ENCODE peak calls at places on chromosome 1, in eight cellular contexts. A, S, B, V, T, C, Z and K are unnamed samples.

GRCh38 chr1:150979007-150979722 is 2.9 kb upstream of the ANXA9 start:
- DNase-seq in C (peak), Z (peak), S (peak), T (peak), B (peak), V (peak), A (peak), K (peak)

GRCh38 chr1:44646276-44646675 is 28.0 kb downstream of the TMEM53 start:
- DNase-seq in C (no peak), T (no peak), B (no peak), V (no peak), A (no peak), Z (no peak), S (no peak), K (no peak)

GRCh38 chr1:162908236-162908635 is 47.3 kb upstream of the CCDC190 start:
- DNase-seq in B (peak), A (no peak), Z (no peak), T (no peak), C (no peak), S (no peak), V (no peak), K (no peak)

GRCh38 chr1:54978528-54979326 is 1.7 kb upstream of the TMEM61 start:
- DNase-seq in C (no peak), B (no peak), Z (no peak), T (no peak), A (no peak), S (no peak), V (no peak), K (no peak)

GRCh38 chr1:115651391-115651790 is 9.6 kb downstream of the VANGL1 start:
- DNase-seq in V (no peak), A (no peak), Z (no peak), C (no peak), B (no peak), T (no peak), S (no peak), K (no peak)

GRCh38 chr1:53728702-53729535 is 10.0 kb downstream of the GLIS1 start:
- DNase-seq in A (no peak), B (no peak), C (no peak), V (no peak), T (no peak), S (no peak), Z (no peak), K (no peak)

GRCh38 chr1:67716800-67717199 is 31.8 kb downstream of the GADD45A start:
- DNase-seq in T (no peak), A (no peak), S (no peak), B (peak), C (peak), Z (no peak), V (no peak), K (no peak)

GRCh38 chr1:41274827-41275519 is 32.9 kb upstream of the SCMH1 start:
- DNase-seq in T (no peak), A (no peak), V (no peak), S (no peak), B (no peak), C (no peak), Z (no peak), K (no peak)

GRCh38 chr1:32010246-32010645 is 3.4 kb upstream of the KHDRBS1 start:
- DNase-seq in A (no peak), C (no peak), V (no peak), T (no peak), B (no peak), Z (no peak), S (no peak), K (no peak)

GRCh38 chr1:11907275-11908138 is 18.7 kb downstream of the KIAA2013 start:
- DNase-seq in B (peak), C (peak), A (peak), V (peak), T (peak), S (peak), Z (peak), K (peak)
- H3K27ac ChIP-seq in B (peak), C (peak), A (peak), V (peak), T (peak), S (peak), Z (peak), K (peak)

DNA sequence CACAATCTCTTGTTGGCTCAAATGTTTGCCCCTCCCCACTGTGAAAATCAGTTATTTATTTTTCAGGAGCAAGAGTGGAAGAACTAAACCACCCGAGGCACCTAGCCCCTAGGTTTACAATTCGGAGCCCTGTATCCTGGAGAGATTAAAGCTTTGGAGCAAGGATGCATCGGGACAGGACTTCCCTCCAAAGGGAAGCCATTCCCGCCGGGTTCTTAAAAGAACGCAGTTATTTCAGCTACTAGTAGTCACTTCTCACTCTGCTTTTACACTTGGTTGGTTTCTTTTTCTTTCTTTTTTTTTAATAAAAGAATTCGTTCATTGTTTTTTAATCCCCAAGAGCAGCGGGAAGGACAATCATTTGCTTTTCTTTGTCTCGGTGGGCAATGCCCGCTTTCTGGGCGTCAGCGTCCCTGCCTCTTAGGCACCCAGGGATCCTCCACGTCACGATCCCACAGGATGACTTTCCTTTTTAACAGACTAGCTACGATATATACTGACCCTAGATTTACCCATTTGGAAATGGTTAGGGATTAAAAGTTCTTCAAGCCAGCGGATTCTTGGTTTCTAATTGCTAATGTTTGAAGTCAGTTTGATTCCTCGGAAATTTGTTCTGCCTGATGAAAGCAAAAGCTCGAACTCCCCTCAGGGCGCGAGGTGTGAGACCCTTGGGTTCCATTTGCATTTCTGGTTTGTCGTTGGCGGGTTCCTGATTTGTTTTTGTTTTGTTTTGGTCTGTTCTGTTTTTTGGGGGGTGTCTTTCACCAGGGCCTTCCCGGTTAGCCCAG is 9.0 kb downstream of the TBX15 start:
- DNase-seq in C (no peak), V (no peak), A (no peak), T (no peak), Z (peak), S (no peak), B (no peak), K (peak)
- H3K4me3 ChIP-seq in C (no peak), V (no peak), A (peak), T (no peak), Z (peak), S (no peak), B (no peak), K (peak)

DNA sequence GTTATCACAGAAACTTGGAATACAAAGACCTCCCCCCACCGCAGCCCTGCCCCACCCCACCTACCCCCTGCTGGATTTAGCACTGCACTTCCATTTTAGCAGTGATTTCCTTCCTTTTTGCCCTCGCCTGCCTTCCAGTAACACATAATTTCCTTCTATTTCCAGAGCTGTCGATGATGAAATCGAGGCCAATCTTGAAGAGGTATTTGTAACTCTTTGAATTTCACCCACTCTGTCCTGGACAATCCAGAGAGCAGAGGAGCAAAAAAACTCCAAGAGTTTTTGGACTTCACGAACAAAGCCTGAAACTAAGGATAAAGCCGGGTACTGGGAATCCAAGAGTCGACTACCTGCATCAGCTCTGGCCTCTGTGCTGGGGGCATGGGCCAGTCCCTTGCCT is 49.1 kb downstream of the CAPN2 start:
- DNase-seq in B (no peak), V (no peak), T (no peak), Z (no peak), A (no peak), C (no peak), S (no peak), K (no peak)
- H3K27ac ChIP-seq in B (no peak), V (no peak), T (no peak), Z (no peak), A (no peak), C (no peak), S (peak), K (no peak)

GRCh38 chr1:114152211-114153050 is 1.2 kb downstream of the SYT6 start:
- DNase-seq in A (peak), C (no peak), B (peak), T (no peak), S (peak), Z (peak), V (peak), K (no peak)
- H3K4me3 ChIP-seq in A (peak), C (peak), B (peak), T (no peak), S (peak), Z (peak), V (no peak), K (no peak)

DNA sequence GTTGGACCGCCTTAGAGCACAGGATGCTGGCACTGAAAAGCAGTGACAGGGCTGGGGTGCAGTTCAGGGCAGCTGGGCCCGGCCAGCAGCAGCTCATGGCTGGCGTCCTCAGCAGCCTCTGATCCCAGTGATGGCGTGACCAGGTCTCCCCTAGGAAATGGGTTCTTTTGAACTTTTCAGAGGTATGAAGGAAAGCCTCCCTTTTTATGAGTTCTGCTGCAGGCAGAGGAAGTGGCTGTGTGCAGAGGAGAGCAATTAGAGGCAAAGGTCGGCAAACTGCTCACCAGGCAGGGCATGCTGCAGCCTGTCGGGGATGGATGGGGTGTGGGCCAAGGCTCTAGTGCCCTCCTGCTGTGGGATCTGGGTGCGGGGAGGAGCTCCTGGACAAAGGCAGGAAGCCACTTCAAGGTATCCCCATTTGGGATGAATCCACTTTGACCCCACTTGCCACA is 45.6 kb upstream of the RAB4A start:
- DNase-seq in T (no peak), C (peak), V (no peak), S (no peak), Z (no peak), A (no peak), B (peak), K (no peak)
- H3K27ac ChIP-seq in T (no peak), C (peak), V (no peak), S (no peak), Z (no peak), A (no peak), B (no peak), K (no peak)

DNA sequence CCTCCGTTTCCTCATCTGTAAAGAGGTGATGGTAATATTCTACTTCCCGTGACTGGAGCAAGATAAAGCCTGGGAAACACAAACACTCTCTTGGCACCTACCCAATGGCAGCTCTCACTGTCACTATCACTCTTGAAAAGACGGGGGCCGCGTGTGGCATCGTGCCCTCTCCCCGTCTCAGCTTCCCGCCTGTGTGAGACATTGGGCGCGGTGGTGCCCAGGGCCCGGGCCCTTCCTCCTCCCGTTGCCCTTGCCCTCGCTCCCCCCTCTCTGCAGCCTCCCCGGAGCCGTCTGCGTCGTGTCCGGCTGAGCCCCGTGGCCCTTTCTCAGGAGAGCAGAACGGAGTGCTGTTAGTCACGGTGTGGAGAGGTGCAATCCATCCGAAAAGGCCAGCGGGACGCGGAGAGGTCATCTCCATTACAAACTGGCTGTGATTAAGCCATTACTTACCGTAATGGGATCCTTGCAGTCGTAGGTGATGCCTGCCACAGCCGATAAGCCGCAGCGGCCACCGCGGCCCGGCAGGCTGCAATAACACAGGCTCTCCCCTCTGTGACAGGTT is 156.4 kb upstream of the ZC3H12A start:
- DNase-seq in V (no peak), A (no peak), Z (no peak), B (no peak), S (no peak), T (no peak), C (no peak), K (no peak)
- H3K4me3 ChIP-seq in V (no peak), A (no peak), Z (no peak), B (no peak), S (no peak), T (no peak), C (no peak), K (no peak)

GRCh38 chr1:74324684-74325448 is 89.7 kb downstream of the TNNI3K start:
- DNase-seq in S (no peak), Z (no peak), T (no peak), V (no peak), B (no peak), C (no peak), A (no peak), K (no peak)
- H3K27ac ChIP-seq in S (no peak), Z (no peak), T (no peak), V (no peak), B (no peak), C (no peak), A (peak), K (no peak)

GRCh38 chr1:87814573-87814972 is 485.9 kb downstream of the LMO4 start:
- DNase-seq in A (no peak), V (no peak), C (no peak), Z (no peak), S (no peak), T (no peak), B (no peak), K (no peak)

GRCh38 chr1:87806377-87807094 is 477.9 kb downstream of the LMO4 start:
- DNase-seq in B (no peak), V (no peak), S (no peak), C (no peak), T (no peak), Z (no peak), A (no peak), K (no peak)

GRCh38 chr1:87805661-87806376 is 477.1 kb downstream of the LMO4 start:
- DNase-seq in A (no peak), S (no peak), C (no peak), B (peak), Z (no peak), T (no peak), V (peak), K (peak)

GRCh38 chr1:87812881-87813577 is 484.3 kb downstream of the LMO4 start:
- DNase-seq in A (no peak), T (no peak), B (no peak), V (no peak), S (no peak), Z (no peak), C (no peak), K (no peak)

GRCh38 chr1:87810166-87810565 is 481.5 kb downstream of the LMO4 start:
- DNase-seq in B (no peak), A (no peak), S (no peak), Z (no peak), V (no peak), C (no peak), T (no peak), K (peak)
- H3K4me3 ChIP-seq in B (no peak), A (no peak), S (no peak), Z (no peak), V (no peak), C (no peak), T (no peak), K (no peak)

DNA sequence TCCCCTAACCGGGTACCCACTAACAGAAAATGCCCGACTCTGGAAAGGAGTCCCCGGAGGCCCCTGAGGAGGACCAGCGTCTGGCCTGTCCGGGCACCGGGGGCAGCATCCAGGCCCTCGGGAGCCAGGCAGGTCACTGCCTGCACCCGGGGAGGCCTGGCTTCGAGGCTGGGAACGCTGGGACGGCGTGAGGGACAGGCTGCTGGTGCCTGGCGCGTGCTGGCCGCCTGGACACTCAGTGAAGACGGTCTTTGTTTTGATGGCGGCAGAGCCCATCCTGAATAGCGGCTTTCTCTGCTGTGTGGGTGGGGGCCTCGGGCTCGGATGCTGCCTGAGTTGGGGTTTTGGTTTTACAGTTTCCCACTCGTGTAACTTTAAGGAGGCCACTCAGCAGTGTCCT is 37.6 kb downstream of the PRKCZ start:
- DNase-seq in T (no peak), C (no peak), V (no peak), Z (no peak), A (no peak), S (peak), B (no peak), K (no peak)
- H3K27ac ChIP-seq in T (no peak), C (no peak), V (no peak), Z (no peak), A (no peak), S (no peak), B (no peak), K (no peak)